ENCODE peak calls at places on chromosomes 11 and 22, in nine cellular contexts. G is Panc1, I is lung, Z is transverse colon, Q is choroid plexus epithelial cell, Y is pancreas, B is HepG2, R is astrocyte of the spinal cord, F is WERI-Rb-1. U is an unnamed sample.

GRCh38 chr11:79402912-79403311 is 37.9 kb downstream of the TENM4 start:
- DNase-seq in Q (no peak), B (no peak), F (no peak), G (no peak), I (no peak), R (no peak), Z (no peak), Y (no peak), U (no peak)

GRCh38 chr22:43925433-43926348 is 2.1 kb downstream of the PNPLA3 start:
- DNase-seq in Z (no peak), G (no peak), R (no peak), Y (no peak), B (peak; percentile 95), Q (no peak), F (peak; percentile 92), I (no peak), U (no peak)

GRCh38 chr11:117807482-117808272 is 10.7 kb upstream of the DSCAML1 start:
- DNase-seq in B (no peak), Y (peak; percentile 75), R (peak; percentile 64), Z (peak; percentile 84), I (peak; percentile 73), F (peak; percentile 79), Q (peak; percentile 77), G (no peak), U (peak; percentile 65)

GRCh38 chr11:43515090-43515489 is 156.4 kb downstream of the TTC17 start:
- DNase-seq in Q (no peak), G (no peak), I (no peak), R (no peak), B (peak; percentile 23), F (peak; percentile 65), Z (no peak), Y (no peak), U (no peak)

GRCh38 chr11:28274216-28274615 is 166.0 kb downstream of the METTL15 start:
- DNase-seq in R (no peak), Q (no peak), I (no peak), Y (no peak), Z (no peak), G (no peak), F (no peak), B (no peak), U (no peak)

GRCh38 chr11:65891180-65892136 is 985 bp downstream of the CCDC85B start:
- DNase-seq in I (no peak), B (peak; percentile 78), R (peak; percentile 37), Z (no peak), Y (no peak), Q (no peak), F (peak; percentile 58), G (no peak), U (peak; percentile 47)

GRCh38 chr11:95835351-95835750 is 45.1 kb downstream of the CEP57 start:
- DNase-seq in Z (no peak), R (peak; percentile 55), B (no peak), I (no peak), G (no peak), Y (no peak), F (no peak), Q (peak; percentile 44), U (peak; percentile 16)

GRCh38 chr11:78354741-78355705 is 62.6 kb downstream of the GAB2 start:
- DNase-seq in F (peak; percentile 28), R (peak; percentile 70), I (peak; percentile 51), Y (no peak), G (no peak), Z (no peak), Q (peak; percentile 52), B (no peak), U (peak; percentile 18)

GRCh38 chr22:45473626-45474237 is 29.0 kb upstream of the FBLN1 start:
- DNase-seq in Q (peak; percentile 32), F (no peak), Z (no peak), R (peak; percentile 48), Y (no peak), B (peak; percentile 41), I (no peak), G (no peak), U (no peak)

GRCh38 chr11:2474059-2474901 is 29.5 kb downstream of the KCNQ1 start:
- DNase-seq in R (no peak), B (no peak), Q (no peak), G (no peak), Y (no peak), Z (peak; percentile 75), I (no peak), F (no peak), U (no peak)

GRCh38 chr11:6320411-6321207 is at the start of gene CAVIN3:
- DNase-seq in B (no peak), R (peak; percentile 87), Y (peak; percentile 73), Q (peak; percentile 89), I (peak; percentile 82), Z (peak; percentile 59), F (no peak), G (no peak), U (peak; percentile 88)

GRCh38 chr11:96708469-96708868 is 318.7 kb downstream of the JRKL start:
- DNase-seq in R (no peak), G (no peak), F (no peak), B (no peak), I (no peak), Y (no peak), Z (no peak), Q (no peak), U (no peak)

GRCh38 chr11:107508201-107508857 is 50.7 kb upstream of the CWF19L2 start:
- DNase-seq in I (no peak), Q (no peak), B (no peak), Y (no peak), G (no peak), Z (no peak), F (no peak), R (no peak), U (no peak)

GRCh38 chr11:95708681-95709080 is 80.9 kb downstream of the FAM76B start:
- DNase-seq in B (no peak), Q (no peak), R (no peak), F (no peak), Y (no peak), G (no peak), Z (no peak), I (no peak), U (no peak)

GRCh38 chr11:28077524-28077923 is 30.4 kb downstream of the KIF18A start:
- DNase-seq in Q (no peak), I (no peak), F (no peak), Z (no peak), R (no peak), Y (no peak), B (no peak), G (no peak), U (no peak)

GRCh38 chr11:71977743-71978418 is 20.8 kb upstream of the IL18BP start:
- DNase-seq in Q (peak; percentile 70), Z (peak; percentile 56), I (peak; percentile 51), F (no peak), Y (peak; percentile 63), R (peak; percentile 56), G (peak; percentile 35), B (peak; percentile 36), U (peak; percentile 63)

GRCh38 chr11:92396133-92396532 is 171.5 kb downstream of the FAT3 start:
- DNase-seq in Y (no peak), Z (no peak), B (no peak), R (no peak), Q (no peak), F (no peak), G (no peak), I (no peak), U (no peak)

DNA sequence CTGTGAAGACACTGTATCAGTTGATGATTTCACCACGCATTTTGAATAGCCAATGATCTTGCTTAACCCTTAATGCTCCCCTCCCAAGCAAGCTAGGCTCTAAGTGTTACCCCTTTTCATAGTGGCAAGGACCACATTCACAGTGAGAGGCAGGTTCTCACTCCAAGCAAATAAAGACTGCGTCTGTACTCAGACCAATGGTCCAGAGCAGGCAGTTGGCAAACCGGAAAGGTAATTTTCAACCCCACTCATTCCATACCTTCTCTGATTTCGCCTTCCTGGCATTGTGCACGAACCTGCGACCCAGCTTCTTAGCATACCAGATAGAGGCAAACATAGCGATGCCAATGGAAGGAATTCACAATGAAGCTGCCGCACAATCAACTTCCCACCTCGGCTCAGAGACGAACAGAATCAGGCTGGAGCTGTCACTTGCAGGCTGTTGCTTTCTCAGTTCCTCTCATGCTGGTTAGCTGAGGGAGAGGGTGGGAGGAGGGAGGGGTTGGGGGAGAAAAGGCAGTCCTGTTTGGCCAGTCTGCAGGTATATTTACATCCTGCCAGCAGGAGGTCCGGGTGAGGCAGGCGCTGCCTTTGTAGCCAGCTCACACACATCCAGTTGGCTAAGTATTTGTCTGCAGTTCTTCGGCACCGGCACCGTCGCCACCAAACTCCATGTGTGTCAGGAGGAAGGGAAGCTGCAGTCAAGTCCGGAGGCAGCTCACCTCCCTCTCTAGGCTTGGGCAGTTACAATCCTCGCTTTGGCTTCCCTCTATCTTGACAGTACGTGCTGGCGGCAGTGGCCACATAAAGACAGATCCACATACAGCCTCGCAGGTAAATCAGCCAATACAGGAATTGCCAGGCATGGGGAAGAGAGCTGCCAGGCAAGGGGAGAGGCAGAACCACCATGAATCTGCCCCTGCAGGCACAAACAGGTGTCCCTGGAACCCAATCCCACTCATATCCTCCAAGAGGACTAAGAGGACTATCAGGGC is 1151.3 kb upstream of the CCDC90B start:
- DNase-seq in Y (peak; percentile 76), G (no peak), I (no peak), B (peak; percentile 14), R (no peak), Z (peak; percentile 6), Q (no peak), F (no peak), U (peak; percentile 6)
- H3K4me3 ChIP-seq in Y (no peak overlapping the region), G (no peak overlapping the region), I (no peak overlapping the region), B (no peak overlapping the region), R (peak overlapping the region; percentile 7), Z (no peak overlapping the region), Q (no peak overlapping the region), F (no peak overlapping the region), U (peak overlapping the region; percentile 9)

DNA sequence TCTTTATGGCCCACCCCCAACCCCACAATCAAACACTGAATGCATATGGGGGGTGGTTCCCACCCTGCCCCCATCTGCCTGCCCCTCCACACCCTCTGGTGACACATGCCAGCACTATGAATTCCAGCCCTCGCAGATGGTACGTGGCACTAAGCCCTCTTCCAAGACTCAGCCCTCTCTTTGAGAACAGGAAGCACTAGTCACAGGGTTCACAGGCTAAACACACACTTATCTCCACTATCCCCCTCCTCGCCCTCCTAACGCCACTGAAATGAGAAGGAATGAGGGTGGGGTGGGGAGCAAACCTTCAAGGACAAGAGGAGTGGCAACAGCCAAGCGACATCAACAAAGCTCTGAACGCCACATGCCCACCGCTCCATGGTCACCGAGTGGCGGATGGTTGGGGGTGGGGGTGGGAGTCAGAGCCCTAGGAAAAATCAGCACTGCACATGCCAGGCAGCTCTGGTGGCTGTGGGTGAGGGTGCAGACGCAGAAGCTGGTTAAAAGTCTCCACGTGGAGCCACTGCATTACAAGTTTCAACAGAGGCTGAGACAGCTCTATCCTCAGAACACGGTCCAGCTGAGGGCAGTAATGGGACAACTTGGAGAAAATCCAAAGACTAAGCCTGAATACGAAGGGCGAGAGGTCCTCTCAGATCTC is 33.6 kb downstream of the TMEM184B start:
- DNase-seq in Q (peak; percentile 63), G (no peak), Y (peak; percentile 63), I (peak; percentile 79), Z (no peak), R (peak; percentile 83), B (no peak), F (no peak), U (peak; percentile 95)
- TF ChIP-seq CTCF in Q (peak; percentile 37), G (no peak), Y (no peak), I (no peak), Z (no peak), R (peak; percentile 28), B (no peak), F (no peak), U (peak; percentile 9)

GRCh38 chr11:636511-637332 is at the start of gene DRD4:
- DNase-seq in G (no peak), R (no peak), B (no peak), Q (peak; percentile 39), F (no peak), Z (no peak), Y (no peak), I (no peak), U (no peak)
- H3K4me3 ChIP-seq in G (no peak within 1 kb of the TSS), R (no peak within 1 kb of the TSS), B (no peak within 1 kb of the TSS), Q (peak within 1 kb of the TSS; percentile 24), F (no peak within 1 kb of the TSS), Z (peak within 1 kb of the TSS; percentile 2), Y (no peak within 1 kb of the TSS), I (no peak within 1 kb of the TSS), U (no peak within 1 kb of the TSS)

GRCh38 chr11:12318791-12319733 is 58.3 kb upstream of the PARVA start:
- DNase-seq in Q (peak; percentile 21), G (no peak), F (peak; percentile 31), R (peak; percentile 22), I (no peak), Y (no peak), B (no peak), Z (no peak), U (peak; percentile 74)
- TF ChIP-seq CTCF in Q (no peak), G (no peak), F (no peak), R (no peak), I (no peak), Y (no peak), B (no peak), Z (no peak), U (no peak)